ENCODE peak calls at places on chromosomes 7 and 10, in five cellular contexts. Z is glutamatergic neuron; J is nucleus accumbens; M is activated T-helper 1 cell treated with anti-CD3 and anti-CD28 coated beads, Interleukin-2, amount 50 U/mL, for 16 hours; N is mesothelial cell of epicardium. Q is an unnamed sample.

GRCh38 chr10:93219347-93219746 is 145.7 kb downstream of the CYP26A1 start:
- DNase-seq in Z (no peak), J (no peak), M (no peak), N (no peak), Q (no peak)

GRCh38 chr7:40570218-40570617 is 435.4 kb downstream of the SUGCT start:
- DNase-seq in Z (no peak), J (no peak), M (no peak), N (no peak), Q (no peak)

GRCh38 chr10:12507165-12507870 is 158.0 kb downstream of the CAMK1D start:
- DNase-seq in Z (no peak), J (no peak), M (no peak), N (no peak), Q (no peak)

GRCh38 chr10:132374612-132375011 is 22.4 kb upstream of the PWWP2B start:
- DNase-seq in Z (peak), J (no peak), M (no peak), N (peak), Q (no peak)

GRCh38 chr10:97123713-97124112 is 62.0 kb downstream of the SLIT1 start:
- DNase-seq in Z (no peak), J (no peak), M (no peak), N (no peak), Q (no peak)

GRCh38 chr7:22404421-22405023 is 47.6 kb upstream of the RAPGEF5 start:
- DNase-seq in Z (no peak), J (no peak), M (no peak), N (no peak), Q (no peak)

GRCh38 chr10:19835952-19836351 is 19.7 kb downstream of the PLXDC2 start:
- DNase-seq in Z (no peak), J (no peak), M (no peak), N (no peak), Q (no peak)

GRCh38 chr7:74033372-74034311 is 5.7 kb downstream of the ELN start:
- DNase-seq in Z (peak), J (peak), M (no peak), N (no peak), Q (no peak)

GRCh38 chr7:85204496-85204895 is 17.6 kb upstream of the SEMA3D start:
- DNase-seq in Z (no peak), J (no peak), M (no peak), N (no peak), Q (no peak)

Q was measured in stimulated activated CD4-positive, alpha-beta T cell treated with anti-CD3 and anti-CD28 coated beads, Interleukin-15, amount 100 ng/mL, for 1 hour.